ENCODE peak calls at places on chromosomes 1 and 21, in nine cellular contexts. A is endodermal cell; O is heart left ventricle; J is NCI-H524; E is esophagus muscularis mucosa; D is cardiac fibroblast; I is tibial nerve; R is GM19239; C is stimulated activated CD4-positive, alpha-beta T cell treated with anti-CD3 and anti-CD28 coated beads, Interleukin-12 subunit alpha, Interleukin-12 subunit beta, amount 100 ng/mL, for 24 hours. S is an unnamed sample.

GRCh38 chr1:170494369-170494768 is 37.6 kb upstream of the GORAB start:
- DNase-seq in A (peak), E (no peak), R (no peak), D (peak), J (no peak), C (no peak), I (no peak), O (peak), S (no peak)

GRCh38 chr21:29005696-29006095 is 13.0 kb upstream of the LTN1 start:
- DNase-seq in C (no peak), A (no peak), O (no peak), E (peak), I (no peak), R (no peak), J (no peak), D (no peak), S (no peak)

GRCh38 chr21:27802816-27803475 is 836.1 kb upstream of the ADAMTS5 start:
- DNase-seq in E (no peak), I (no peak), R (no peak), D (peak), O (no peak), A (peak), J (peak), C (no peak), S (no peak)

GRCh38 chr1:108862698-108863477 is 6.0 kb upstream of the AKNAD1 start:
- DNase-seq in A (no peak), R (no peak), C (no peak), O (no peak), D (no peak), E (peak), I (no peak), J (no peak), S (no peak)

GRCh38 chr1:35838693-35839245 is 31.0 kb downstream of the AGO4 start:
- DNase-seq in R (no peak), E (no peak), I (no peak), A (no peak), C (no peak), D (peak), J (no peak), O (no peak), S (no peak)

GRCh38 chr21:43866659-43867331 is 1.8 kb downstream of the AGPAT3 start:
- DNase-seq in I (no peak), E (no peak), J (no peak), D (peak), C (peak), A (no peak), O (no peak), R (peak), S (no peak)

GRCh38 chr1:58251415-58252073 is 295.0 kb downstream of the OMA1 start:
- DNase-seq in J (no peak), A (peak), C (no peak), E (no peak), D (peak), R (no peak), I (no peak), O (no peak), S (no peak)

GRCh38 chr21:46604975-46605758 is at the start of gene S100B:
- DNase-seq in A (peak), C (no peak), O (no peak), I (peak), J (no peak), E (no peak), D (no peak), R (no peak), S (no peak)

GRCh38 chr1:119771016-119771415 is 2.3 kb upstream of the HMGCS2 start:
- DNase-seq in E (peak), A (peak), I (no peak), D (no peak), O (no peak), J (peak), C (no peak), R (no peak), S (no peak)

GRCh38 chr1:151265446-151266236 is 11.1 kb downstream of the PSMD4 start:
- DNase-seq in A (no peak), E (no peak), J (no peak), C (no peak), I (no peak), O (no peak), R (no peak), D (no peak), S (no peak)

GRCh38 chr1:163609858-163610257 is 288.1 kb downstream of the NUF2 start:
- DNase-seq in D (no peak), A (no peak), J (no peak), C (no peak), R (no peak), E (no peak), O (no peak), I (no peak), S (no peak)

GRCh38 chr1:241531195-241532172 is 694 bp upstream of the KMO start:
- DNase-seq in J (peak), A (no peak), R (no peak), C (no peak), I (no peak), E (no peak), O (no peak), D (peak), S (no peak)

GRCh38 chr1:37752583-37753471 is 12.1 kb downstream of the EPHA10 start:
- DNase-seq in R (peak), A (peak), I (no peak), D (no peak), C (no peak), J (no peak), E (no peak), O (no peak), S (no peak)

GRCh38 chr1:42739753-42740700 is at the start of gene CLDN19:
- DNase-seq in I (no peak), D (no peak), O (no peak), R (no peak), J (no peak), C (no peak), E (no peak), A (peak), S (no peak)

GRCh38 chr1:193058529-193059281 is 455 bp downstream of the UCHL5 start:
- DNase-seq in O (peak), A (no peak), D (peak), R (no peak), J (peak), E (no peak), C (peak), I (no peak), S (no peak)

GRCh38 chr21:40243676-40244075 is 376.4 kb downstream of the PCP4 start:
- DNase-seq in A (no peak), O (no peak), R (no peak), E (peak), D (no peak), J (no peak), C (no peak), I (no peak), S (no peak)

GRCh38 chr1:25797939-25798338 is 2.1 kb upstream of the SELENON start:
- DNase-seq in C (no peak), D (peak), A (peak), R (no peak), J (no peak), I (no peak), O (no peak), E (no peak), S (no peak)

GRCh38 chr21:46095106-46095719 is 2.7 kb upstream of the COL6A2 start:
- DNase-seq in I (no peak), J (no peak), O (peak), C (no peak), R (no peak), E (peak), A (peak), D (no peak), S (peak)

GRCh38 chr1:236303675-236304074 is 21.9 kb upstream of the ERO1B start:
- DNase-seq in I (no peak), C (no peak), R (no peak), A (no peak), J (no peak), D (no peak), O (no peak), E (no peak), S (no peak)

GRCh38 chr21:16573581-16573980 is 843.8 kb downstream of the USP25 start:
- DNase-seq in D (peak), C (no peak), A (no peak), I (no peak), R (no peak), E (no peak), O (no peak), J (no peak), S (no peak)

GRCh38 chr1:172533511-172534116 is 664 bp downstream of the SUCO start:
- DNase-seq in J (peak), E (peak), R (no peak), A (peak), D (peak), O (peak), C (no peak), I (no peak), S (no peak)

GRCh38 chr1:116763116-116763786 is 9.0 kb downstream of the CD2 start:
- DNase-seq in D (no peak), A (no peak), J (no peak), I (no peak), O (no peak), C (no peak), E (no peak), R (no peak), S (peak)

GRCh38 chr1:9180077-9180819 is 51.3 kb upstream of the GPR157 start:
- DNase-seq in D (peak), J (no peak), O (no peak), R (no peak), E (no peak), I (no peak), A (no peak), C (no peak), S (no peak)

GRCh38 chr1:110223127-110223526 is 13.0 kb downstream of the KCNC4 start:
- DNase-seq in R (no peak), A (no peak), J (no peak), D (no peak), I (no peak), C (no peak), E (no peak), O (no peak), S (no peak)

GRCh38 chr1:164699815-164700491 is 141.0 kb downstream of the PBX1 start:
- DNase-seq in E (no peak), J (no peak), O (no peak), I (no peak), R (no peak), D (no peak), C (no peak), A (no peak), S (no peak)

GRCh38 chr21:42535602-42536171 is 22.0 kb downstream of the SLC37A1 start:
- DNase-seq in I (no peak), R (no peak), J (no peak), D (no peak), O (no peak), E (no peak), C (no peak), A (no peak), S (no peak)

GRCh38 chr1:205680073-205680851 is at the start of gene SLC45A3:
- DNase-seq in A (peak), C (no peak), I (no peak), R (no peak), O (peak), D (peak), J (no peak), E (no peak), S (no peak)

GRCh38 chr1:39497570-39497969 is 6.1 kb downstream of the BMP8A start:
- DNase-seq in I (no peak), O (no peak), R (no peak), A (no peak), C (no peak), E (no peak), D (no peak), J (no peak), S (no peak)

GRCh38 chr1:38261574-38261973 is 215.0 kb upstream of the POU3F1 start:
- DNase-seq in D (no peak), I (no peak), R (no peak), O (no peak), J (no peak), C (no peak), A (no peak), E (no peak), S (no peak)